ENCODE peak calls at places on chromosomes 12 and 14, in four cellular contexts. One of them, this sample, is unnamed.

GRCh38 chr12:117141097-117141898 is 42.1 kb upstream of the TESC start:
- DNase-seq in GM23338: peak
- DNase-seq in activated effector memory CD4-positive, alpha-beta T cell treated with Interleukin-2 at 50 U/mL for 16 hours: no peak
- DNase-seq in lung: peak
- DNase-seq in this sample: no peak

GRCh38 chr12:1933342-1933992 is 15.0 kb upstream of the CACNA2D4 start:
- DNase-seq in GM23338: no peak
- DNase-seq in lung: no peak
- DNase-seq in activated effector memory CD4-positive, alpha-beta T cell treated with Interleukin-2 at 50 U/mL for 16 hours: no peak
- DNase-seq in this sample: peak

GRCh38 chr12:67299526-67299925 is 30.4 kb downstream of the CAND1 start:
- DNase-seq in activated effector memory CD4-positive, alpha-beta T cell treated with Interleukin-2 at 50 U/mL for 16 hours: no peak
- DNase-seq in lung: no peak
- DNase-seq in GM23338: no peak
- DNase-seq in this sample: no peak

GRCh38 chr12:4278582-4278939 is 5.0 kb downstream of the CCND2 start:
- DNase-seq in GM23338: no peak
- DNase-seq in lung: peak
- DNase-seq in activated effector memory CD4-positive, alpha-beta T cell treated with Interleukin-2 at 50 U/mL for 16 hours: no peak
- DNase-seq in this sample: no peak

GRCh38 chr14:53004976-53005375 is 54.1 kb upstream of the FERMT2 start:
- DNase-seq in lung: no peak
- DNase-seq in GM23338: no peak
- DNase-seq in activated effector memory CD4-positive, alpha-beta T cell treated with Interleukin-2 at 50 U/mL for 16 hours: no peak
- DNase-seq in this sample: no peak

GRCh38 chr14:22026527-22026926 is 352.9 kb upstream of the OR4E1 start:
- DNase-seq in GM23338: no peak
- DNase-seq in activated effector memory CD4-positive, alpha-beta T cell treated with Interleukin-2 at 50 U/mL for 16 hours: no peak
- DNase-seq in lung: no peak
- DNase-seq in this sample: no peak

GRCh38 chr12:2795291-2796186 is 769 bp downstream of the FKBP4 start:
- DNase-seq in GM23338: peak
- DNase-seq in activated effector memory CD4-positive, alpha-beta T cell treated with Interleukin-2 at 50 U/mL for 16 hours: peak
- DNase-seq in lung: peak
- DNase-seq in this sample: peak

GRCh38 chr12:109587921-109588320 is 14.3 kb downstream of the MVK start:
- DNase-seq in activated effector memory CD4-positive, alpha-beta T cell treated with Interleukin-2 at 50 U/mL for 16 hours: no peak
- DNase-seq in lung: no peak
- DNase-seq in GM23338: no peak
- DNase-seq in this sample: no peak

GRCh38 chr14:101235872-101236221 is 325.4 kb upstream of the DIO3 start:
- DNase-seq in lung: no peak
- DNase-seq in GM23338: no peak
- DNase-seq in activated effector memory CD4-positive, alpha-beta T cell treated with Interleukin-2 at 50 U/mL for 16 hours: no peak
- DNase-seq in this sample: no peak

GRCh38 chr14:96160030-96160912 is 44.4 kb upstream of the BDKRB2 start:
- DNase-seq in activated effector memory CD4-positive, alpha-beta T cell treated with Interleukin-2 at 50 U/mL for 16 hours: no peak
- DNase-seq in lung: no peak
- DNase-seq in GM23338: no peak
- DNase-seq in this sample: peak

GRCh38 chr12:67909091-67909531 is 80.1 kb upstream of the IFNG-AS1 start:
- DNase-seq in GM23338: no peak
- DNase-seq in lung: no peak
- DNase-seq in activated effector memory CD4-positive, alpha-beta T cell treated with Interleukin-2 at 50 U/mL for 16 hours: no peak
- DNase-seq in this sample: no peak

GRCh38 chr14:95314609-95315008 is 5.1 kb downstream of the CLMN start:
- DNase-seq in activated effector memory CD4-positive, alpha-beta T cell treated with Interleukin-2 at 50 U/mL for 16 hours: no peak
- DNase-seq in lung: no peak
- DNase-seq in GM23338: no peak
- DNase-seq in this sample: peak

GRCh38 chr12:89663577-89664357 is 44.9 kb downstream of the ATP2B1 start:
- DNase-seq in lung: no peak
- DNase-seq in activated effector memory CD4-positive, alpha-beta T cell treated with Interleukin-2 at 50 U/mL for 16 hours: no peak
- DNase-seq in GM23338: no peak
- DNase-seq in this sample: no peak

This sample was measured in stomach.